ENCODE peak calls at places on chromosomes 13 and 19, in ten cellular contexts. L, Y, E, Z, V, S, W, X, N and D are unnamed samples.

GRCh38 chr13:83881917-83882625 is at the start of gene SLITRK1:
- DNase-seq in L (peak; percentile 18), Y (peak; percentile 25), E (no peak), Z (peak; percentile 82), V (no peak), S (peak; percentile 30), W (peak; percentile 32), X (peak; percentile 70), N (no peak), D (no peak)

GRCh38 chr13:51764184-51765141 is 39.5 kb downstream of the DHRS12 start:
- DNase-seq in L (peak; percentile 79), Y (peak; percentile 53), E (no peak), Z (peak; percentile 95), V (no peak), S (peak; percentile 78), W (peak; percentile 65), X (peak; percentile 81), N (peak; percentile 58), D (peak; percentile 68)

GRCh38 chr19:54209748-54210494 is 9.3 kb downstream of the RPS9 start:
- DNase-seq in L (no peak), Y (peak; percentile 99), E (peak; percentile 96), Z (peak; percentile 95), V (no peak), S (peak; percentile 96), W (no peak), X (peak; percentile 99), N (no peak), D (no peak)

GRCh38 chr19:17834350-17835181 is 13.2 kb downstream of the JAK3 start:
- DNase-seq in L (no peak), Y (no peak), E (no peak), Z (no peak), V (no peak), S (peak; percentile 7), W (no peak), X (no peak), N (no peak), D (no peak)

GRCh38 chr19:52638601-52639000 is 446 bp upstream of the ZNF83 start:
- DNase-seq in L (peak; percentile 42), Y (peak; percentile 49), E (no peak), Z (no peak), V (no peak), S (peak; percentile 79), W (no peak), X (no peak), N (no peak), D (no peak)

GRCh38 chr19:48543121-48543710 is 8.8 kb upstream of the SULT2B1 start:
- DNase-seq in L (no peak), Y (peak; percentile 68), E (no peak), Z (no peak), V (no peak), S (peak; percentile 82), W (no peak), X (no peak), N (no peak), D (no peak)

GRCh38 chr19:9940778-9941177 is 4.5 kb upstream of the OLFM2 start:
- DNase-seq in L (no peak), Y (no peak), E (no peak), Z (no peak), V (no peak), S (no peak), W (no peak), X (no peak), N (no peak), D (no peak)

GRCh38 chr19:3783660-3784584 is 2.3 kb downstream of the MATK start:
- DNase-seq in L (no peak), Y (no peak), E (no peak), Z (no peak), V (no peak), S (no peak), W (peak; percentile 58), X (no peak), N (no peak), D (no peak)